ENCODE peak calls at places on chromosomes 4 and X, in five cellular contexts. One of them, this sample, is unnamed. For H3K9me3, the result is how much of the 10 kb centered on the place peaks cover.

GRCh38 chr4:107870916-107871786 is 46.4 kb downstream of the SGMS2 start:
- DNase-seq in CD8-positive, alpha-beta T cell: no peak
- DNase-seq in CD4-positive, CD25-positive, alpha-beta regulatory T cell: no peak
- DNase-seq in GM23248: no peak
- DNase-seq in fibroblast of lung: peak
- DNase-seq in this sample: no peak

GRCh38 chrX:109856974-109857373 is 123.9 kb upstream of the ACSL4 start:
- DNase-seq in fibroblast of lung: peak
- DNase-seq in CD4-positive, CD25-positive, alpha-beta regulatory T cell: no peak
- DNase-seq in GM23248: peak
- DNase-seq in CD8-positive, alpha-beta T cell: peak
- DNase-seq in this sample: no peak

GRCh38 chrX:105876658-105877057 is 54.3 kb downstream of the NRK start:
- DNase-seq in CD4-positive, CD25-positive, alpha-beta regulatory T cell: no peak
- DNase-seq in CD8-positive, alpha-beta T cell: no peak
- DNase-seq in fibroblast of lung: no peak
- DNase-seq in GM23248: no peak
- DNase-seq in this sample: no peak

GRCh38 chr4:159401791-159402380 is 299.0 kb downstream of the RAPGEF2 start:
- DNase-seq in CD8-positive, alpha-beta T cell: no peak
- DNase-seq in GM23248: peak
- DNase-seq in fibroblast of lung: peak
- DNase-seq in CD4-positive, CD25-positive, alpha-beta regulatory T cell: no peak
- DNase-seq in this sample: no peak

GRCh38 chr4:151537726-151538125 is 128.8 kb downstream of the FHIP1A start:
- DNase-seq in fibroblast of lung: peak
- DNase-seq in GM23248: peak
- DNase-seq in CD4-positive, CD25-positive, alpha-beta regulatory T cell: no peak
- DNase-seq in CD8-positive, alpha-beta T cell: no peak
- DNase-seq in this sample: no peak

GRCh38 chr4:106385853-106386393 is 17.3 kb upstream of the GIMD1 start:
- DNase-seq in fibroblast of lung: no peak
- DNase-seq in CD4-positive, CD25-positive, alpha-beta regulatory T cell: no peak
- DNase-seq in CD8-positive, alpha-beta T cell: no peak
- DNase-seq in GM23248: no peak
- DNase-seq in this sample: no peak

GRCh38 chrX:130793966-130794365 is 109.0 kb downstream of the ENOX2 start:
- DNase-seq in CD4-positive, CD25-positive, alpha-beta regulatory T cell: no peak
- DNase-seq in CD8-positive, alpha-beta T cell: no peak
- DNase-seq in GM23248: no peak
- DNase-seq in fibroblast of lung: peak
- DNase-seq in this sample: no peak

GRCh38 chr4:153341575-153342090 is 2.9 kb upstream of the MND1 start:
- DNase-seq in fibroblast of lung: peak
- DNase-seq in CD8-positive, alpha-beta T cell: no peak
- DNase-seq in GM23248: peak
- DNase-seq in CD4-positive, CD25-positive, alpha-beta regulatory T cell: no peak
- DNase-seq in this sample: no peak

GRCh38 chr4:55237839-55238238 is 108.2 kb upstream of the SRD5A3 start:
- DNase-seq in CD8-positive, alpha-beta T cell: no peak
- DNase-seq in GM23248: no peak
- DNase-seq in fibroblast of lung: no peak
- DNase-seq in CD4-positive, CD25-positive, alpha-beta regulatory T cell: no peak
- DNase-seq in this sample: no peak
- H3K9me3 ChIP-seq in CD8-positive, alpha-beta T cell: under half
- H3K9me3 ChIP-seq in GM23248: under half
- H3K9me3 ChIP-seq in fibroblast of lung: under half
- H3K9me3 ChIP-seq in CD4-positive, CD25-positive, alpha-beta regulatory T cell: under half
- H3K9me3 ChIP-seq in this sample: under half

GRCh38 chrX:154375156-154375504 is 696 bp upstream of the FLNA start:
- DNase-seq in fibroblast of lung: no peak
- DNase-seq in GM23248: no peak
- DNase-seq in CD4-positive, CD25-positive, alpha-beta regulatory T cell: no peak
- DNase-seq in CD8-positive, alpha-beta T cell: no peak
- DNase-seq in this sample: no peak

GRCh38 chrX:154378059-154378798 is 866 bp upstream of the EMD start:
- DNase-seq in CD8-positive, alpha-beta T cell: peak
- DNase-seq in GM23248: peak
- DNase-seq in CD4-positive, CD25-positive, alpha-beta regulatory T cell: no peak
- DNase-seq in fibroblast of lung: no peak
- DNase-seq in this sample: no peak

GRCh38 chrX:154374361-154375155 is at the start of gene FLNA:
- DNase-seq in GM23248: peak
- DNase-seq in CD4-positive, CD25-positive, alpha-beta regulatory T cell: no peak
- DNase-seq in fibroblast of lung: peak
- DNase-seq in CD8-positive, alpha-beta T cell: no peak
- DNase-seq in this sample: no peak

GRCh38 chrX:154378799-154379568 is at the start of gene EMD:
- DNase-seq in fibroblast of lung: peak
- DNase-seq in CD4-positive, CD25-positive, alpha-beta regulatory T cell: peak
- DNase-seq in CD8-positive, alpha-beta T cell: peak
- DNase-seq in GM23248: peak
- DNase-seq in this sample: peak

GRCh38 chrX:154376768-154377167 is 2.3 kb upstream of the EMD start:
- DNase-seq in CD4-positive, CD25-positive, alpha-beta regulatory T cell: no peak
- DNase-seq in CD8-positive, alpha-beta T cell: no peak
- DNase-seq in fibroblast of lung: no peak
- DNase-seq in GM23248: no peak
- DNase-seq in this sample: no peak
- H3K9me3 ChIP-seq in CD4-positive, CD25-positive, alpha-beta regulatory T cell: under half
- H3K9me3 ChIP-seq in CD8-positive, alpha-beta T cell: under half
- H3K9me3 ChIP-seq in fibroblast of lung: under half
- H3K9me3 ChIP-seq in GM23248: under half
- H3K9me3 ChIP-seq in this sample: under half

GRCh38 chr4:179941911-179942310 is 2301.3 kb upstream of the TENM3 start:
- DNase-seq in fibroblast of lung: peak
- DNase-seq in CD8-positive, alpha-beta T cell: no peak
- DNase-seq in CD4-positive, CD25-positive, alpha-beta regulatory T cell: no peak
- DNase-seq in GM23248: no peak
- DNase-seq in this sample: no peak
- H3K9me3 ChIP-seq in fibroblast of lung: under half
- H3K9me3 ChIP-seq in CD8-positive, alpha-beta T cell: under half
- H3K9me3 ChIP-seq in CD4-positive, CD25-positive, alpha-beta regulatory T cell: under half
- H3K9me3 ChIP-seq in GM23248: under half
- H3K9me3 ChIP-seq in this sample: under half

DNA sequence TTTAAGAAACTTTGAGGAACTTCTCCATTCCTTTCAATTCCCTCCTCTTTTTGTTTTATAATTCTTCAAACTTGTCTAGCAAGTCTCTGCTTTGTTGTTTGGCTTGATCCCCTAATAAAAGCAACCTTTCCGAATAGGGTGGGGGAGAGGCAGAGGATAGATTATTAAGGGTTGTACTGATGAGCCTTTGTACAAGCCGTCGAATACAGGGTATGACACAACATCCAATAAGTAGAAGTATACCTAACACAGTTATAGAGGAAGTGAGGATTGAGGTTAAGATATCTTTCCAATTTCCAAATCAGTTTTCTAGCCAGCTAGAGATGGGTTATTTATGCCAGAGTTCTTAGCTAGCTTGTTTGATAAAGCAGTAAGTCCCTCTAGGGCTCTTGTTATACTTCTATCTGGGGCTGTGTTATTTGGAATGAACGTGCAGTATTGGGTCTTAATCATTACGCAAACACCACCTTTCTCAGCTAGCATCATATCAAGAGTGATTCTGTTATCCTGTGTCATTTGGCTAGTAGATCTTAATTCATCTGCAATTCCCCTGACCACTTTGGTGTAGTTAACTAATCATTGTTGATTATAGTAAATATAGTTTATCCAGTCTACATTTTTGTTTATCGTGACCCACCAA is 18.5 kb downstream of the METAP1 start:
- DNase-seq in CD8-positive, alpha-beta T cell: no peak
- DNase-seq in CD4-positive, CD25-positive, alpha-beta regulatory T cell: no peak
- DNase-seq in fibroblast of lung: no peak
- DNase-seq in GM23248: no peak
- DNase-seq in this sample: no peak
- H3K9me3 ChIP-seq in CD8-positive, alpha-beta T cell: under half
- H3K9me3 ChIP-seq in CD4-positive, CD25-positive, alpha-beta regulatory T cell: under half
- H3K9me3 ChIP-seq in fibroblast of lung: under half
- H3K9me3 ChIP-seq in GM23248: under half
- H3K9me3 ChIP-seq in this sample: under half

GRCh38 chr4:213971-214370 is 89.7 kb downstream of the ZNF718 start:
- DNase-seq in GM23248: no peak
- DNase-seq in fibroblast of lung: no peak
- DNase-seq in CD4-positive, CD25-positive, alpha-beta regulatory T cell: no peak
- DNase-seq in CD8-positive, alpha-beta T cell: no peak
- DNase-seq in this sample: no peak

GRCh38 chr4:212438-213174 is 88.3 kb downstream of the ZNF718 start:
- DNase-seq in CD4-positive, CD25-positive, alpha-beta regulatory T cell: no peak
- DNase-seq in CD8-positive, alpha-beta T cell: no peak
- DNase-seq in fibroblast of lung: peak
- DNase-seq in GM23248: peak
- DNase-seq in this sample: peak

DNA sequence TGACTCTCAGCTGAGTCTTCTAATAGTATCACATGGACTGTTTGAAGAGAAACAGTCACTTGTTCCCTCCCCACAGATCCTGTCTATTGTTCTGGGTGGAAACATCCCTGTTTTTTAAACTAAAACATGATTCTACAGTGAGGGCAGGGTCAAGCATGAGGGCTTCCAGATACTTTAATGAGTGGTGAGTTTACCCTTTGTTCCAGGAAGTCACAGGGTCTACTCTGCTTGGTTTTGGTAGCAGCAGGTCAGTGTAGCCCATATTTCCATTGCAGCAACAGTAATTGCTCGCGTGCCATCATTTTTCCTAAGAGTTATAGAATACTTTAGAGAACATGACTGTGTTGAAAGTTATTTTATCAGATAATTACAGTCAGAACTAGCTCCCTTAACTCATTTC is 87.4 kb downstream of the ZNF732 start:
- DNase-seq in CD8-positive, alpha-beta T cell: no peak
- DNase-seq in fibroblast of lung: no peak
- DNase-seq in GM23248: no peak
- DNase-seq in CD4-positive, CD25-positive, alpha-beta regulatory T cell: no peak
- DNase-seq in this sample: no peak
- H3K9me3 ChIP-seq in CD8-positive, alpha-beta T cell: under half
- H3K9me3 ChIP-seq in fibroblast of lung: under half
- H3K9me3 ChIP-seq in GM23248: under half
- H3K9me3 ChIP-seq in CD4-positive, CD25-positive, alpha-beta regulatory T cell: under half
- H3K9me3 ChIP-seq in this sample: under half

DNA sequence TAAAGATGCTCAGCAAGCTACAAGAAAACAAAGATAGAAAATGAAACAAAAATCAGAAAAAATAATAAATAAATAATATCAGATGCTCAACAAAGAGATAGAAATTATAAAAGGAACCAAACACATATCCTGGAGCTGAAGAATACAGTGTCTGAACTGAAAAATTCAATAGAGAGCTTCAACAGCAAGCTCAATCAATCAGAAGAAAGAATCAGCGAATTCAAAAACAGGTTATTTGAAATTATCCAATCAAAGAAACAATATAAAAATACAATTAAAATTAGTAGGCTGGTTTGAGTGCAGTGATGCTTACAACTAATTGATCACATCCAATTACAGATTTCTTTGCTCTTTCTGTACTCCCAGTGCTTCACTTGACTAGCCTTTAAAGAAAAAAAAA is 40.8 kb upstream of the FOXR2 start:
- DNase-seq in fibroblast of lung: no peak
- DNase-seq in CD8-positive, alpha-beta T cell: no peak
- DNase-seq in GM23248: no peak
- DNase-seq in CD4-positive, CD25-positive, alpha-beta regulatory T cell: no peak
- DNase-seq in this sample: no peak
- H3K9me3 ChIP-seq in fibroblast of lung: under half
- H3K9me3 ChIP-seq in CD8-positive, alpha-beta T cell: under half
- H3K9me3 ChIP-seq in GM23248: under half
- H3K9me3 ChIP-seq in CD4-positive, CD25-positive, alpha-beta regulatory T cell: under half
- H3K9me3 ChIP-seq in this sample: under half

GRCh38 chrX:21639775-21640174 is 18.4 kb downstream of the KLHL34 start:
- DNase-seq in fibroblast of lung: no peak
- DNase-seq in CD8-positive, alpha-beta T cell: no peak
- DNase-seq in GM23248: no peak
- DNase-seq in CD4-positive, CD25-positive, alpha-beta regulatory T cell: no peak
- DNase-seq in this sample: no peak
- H3K9me3 ChIP-seq in fibroblast of lung: under half
- H3K9me3 ChIP-seq in CD8-positive, alpha-beta T cell: under half
- H3K9me3 ChIP-seq in GM23248: under half
- H3K9me3 ChIP-seq in CD4-positive, CD25-positive, alpha-beta regulatory T cell: under half
- H3K9me3 ChIP-seq in this sample: under half

GRCh38 chr4:6507345-6507744 is 34.9 kb upstream of the PPP2R2C start:
- DNase-seq in CD4-positive, CD25-positive, alpha-beta regulatory T cell: no peak
- DNase-seq in GM23248: no peak
- DNase-seq in fibroblast of lung: no peak
- DNase-seq in CD8-positive, alpha-beta T cell: no peak
- DNase-seq in this sample: no peak
- H3K9me3 ChIP-seq in CD4-positive, CD25-positive, alpha-beta regulatory T cell: under half
- H3K9me3 ChIP-seq in GM23248: under half
- H3K9me3 ChIP-seq in fibroblast of lung: under half
- H3K9me3 ChIP-seq in CD8-positive, alpha-beta T cell: under half
- H3K9me3 ChIP-seq in this sample: under half